ENCODE peak calls at places on chromosomes 5 and 9, in ten cellular contexts. One of them, this sample, is unnamed.

GRCh38 chr5:171425596-171426244 is 6.3 kb downstream of the FGF18 start:
- DNase-seq in RWPE1: no peak
- DNase-seq in mucosa of descending colon: no peak
- DNase-seq in T-cell: no peak
- DNase-seq in CD8-positive, alpha-beta memory T cell: no peak
- DNase-seq in NCI-H1092 treated with DMSO at 0.1 percent for 48 hours: no peak
- DNase-seq in OCI-LY7: no peak
- DNase-seq in ureter: no peak
- DNase-seq in fibroblast of villous mesenchyme: no peak
- DNase-seq in SW480: no peak
- DNase-seq in this sample: no peak

GRCh38 chr5:154754460-154755360 is 467 bp upstream of the LARP1 start:
- DNase-seq in RWPE1: peak
- DNase-seq in mucosa of descending colon: peak
- DNase-seq in T-cell: peak
- DNase-seq in CD8-positive, alpha-beta memory T cell: peak
- DNase-seq in NCI-H1092 treated with DMSO at 0.1 percent for 48 hours: peak
- DNase-seq in OCI-LY7: peak
- DNase-seq in ureter: peak
- DNase-seq in fibroblast of villous mesenchyme: peak
- DNase-seq in SW480: peak
- DNase-seq in this sample: peak

GRCh38 chr9:74078647-74079046 is 418.5 kb upstream of the RORB start:
- DNase-seq in RWPE1: peak
- DNase-seq in mucosa of descending colon: no peak
- DNase-seq in T-cell: no peak
- DNase-seq in CD8-positive, alpha-beta memory T cell: no peak
- DNase-seq in NCI-H1092 treated with DMSO at 0.1 percent for 48 hours: no peak
- DNase-seq in OCI-LY7: no peak
- DNase-seq in ureter: no peak
- DNase-seq in fibroblast of villous mesenchyme: peak
- DNase-seq in SW480: peak
- DNase-seq in this sample: no peak

GRCh38 chr5:74281191-74281590 is 359.3 kb downstream of the ENC1 start:
- DNase-seq in RWPE1: no peak
- DNase-seq in mucosa of descending colon: no peak
- DNase-seq in T-cell: no peak
- DNase-seq in CD8-positive, alpha-beta memory T cell: no peak
- DNase-seq in NCI-H1092 treated with DMSO at 0.1 percent for 48 hours: peak
- DNase-seq in OCI-LY7: no peak
- DNase-seq in ureter: no peak
- DNase-seq in fibroblast of villous mesenchyme: no peak
- DNase-seq in SW480: no peak
- DNase-seq in this sample: no peak

GRCh38 chr9:12604154-12604825 is 88.9 kb upstream of the TYRP1 start:
- DNase-seq in RWPE1: peak
- DNase-seq in mucosa of descending colon: no peak
- DNase-seq in T-cell: no peak
- DNase-seq in CD8-positive, alpha-beta memory T cell: no peak
- DNase-seq in NCI-H1092 treated with DMSO at 0.1 percent for 48 hours: no peak
- DNase-seq in OCI-LY7: no peak
- DNase-seq in ureter: no peak
- DNase-seq in fibroblast of villous mesenchyme: peak
- DNase-seq in SW480: peak
- DNase-seq in this sample: peak

GRCh38 chr5:154816891-154817492 is 33.4 kb downstream of the FAXDC2 start:
- DNase-seq in RWPE1: no peak
- DNase-seq in mucosa of descending colon: no peak
- DNase-seq in T-cell: no peak
- DNase-seq in CD8-positive, alpha-beta memory T cell: no peak
- DNase-seq in NCI-H1092 treated with DMSO at 0.1 percent for 48 hours: no peak
- DNase-seq in OCI-LY7: no peak
- DNase-seq in ureter: no peak
- DNase-seq in fibroblast of villous mesenchyme: no peak
- DNase-seq in SW480: no peak
- DNase-seq in this sample: no peak

GRCh38 chr5:12023614-12024241 is 119.5 kb upstream of the CTNND2 start:
- DNase-seq in RWPE1: peak
- DNase-seq in mucosa of descending colon: peak
- DNase-seq in T-cell: no peak
- DNase-seq in CD8-positive, alpha-beta memory T cell: no peak
- DNase-seq in NCI-H1092 treated with DMSO at 0.1 percent for 48 hours: peak
- DNase-seq in OCI-LY7: peak
- DNase-seq in ureter: no peak
- DNase-seq in fibroblast of villous mesenchyme: peak
- DNase-seq in SW480: peak
- DNase-seq in this sample: peak

GRCh38 chr5:154519375-154519774 is 41.3 kb upstream of the HAND1 start:
- DNase-seq in RWPE1: no peak
- DNase-seq in mucosa of descending colon: no peak
- DNase-seq in T-cell: no peak
- DNase-seq in CD8-positive, alpha-beta memory T cell: no peak
- DNase-seq in NCI-H1092 treated with DMSO at 0.1 percent for 48 hours: no peak
- DNase-seq in OCI-LY7: no peak
- DNase-seq in ureter: no peak
- DNase-seq in fibroblast of villous mesenchyme: peak
- DNase-seq in SW480: no peak
- DNase-seq in this sample: peak

This sample was measured in LoVo.